ENCODE peak calls at places on chromosomes 12 and 14, in six cellular contexts. W, Y, P, X, K and I are unnamed samples.

GRCh38 chr14:90842726-90843125 is 26.5 kb upstream of the TTC7B start:
- DNase-seq in W (no peak), Y (no peak), P (no peak), X (peak; percentile 28), K (no peak), I (no peak)

GRCh38 chr12:120940799-120941198 is 36.6 kb upstream of the SPPL3 start:
- DNase-seq in W (no peak), Y (no peak), P (no peak), X (no peak), K (no peak), I (peak; percentile 11)

GRCh38 chr14:50954811-50955372 is 10.6 kb upstream of the PYGL start:
- DNase-seq in W (peak; percentile 72), Y (peak; percentile 33), P (no peak), X (no peak), K (peak; percentile 12), I (peak; percentile 79)

GRCh38 chr12:24197517-24197916 is 248.0 kb upstream of the SOX5 start:
- DNase-seq in W (no peak), Y (no peak), P (no peak), X (no peak), K (no peak), I (no peak)

GRCh38 chr12:25789520-25789919 is 169.0 kb upstream of the RASSF8 start:
- DNase-seq in W (no peak), Y (no peak), P (no peak), X (no peak), K (no peak), I (peak; percentile 31)

GRCh38 chr14:74981833-74982232 is 20.9 kb upstream of the EIF2B2 start:
- DNase-seq in W (no peak), Y (no peak), P (no peak), X (no peak), K (no peak), I (no peak)

GRCh38 chr12:42696424-42697149 is 107.0 kb upstream of the PRICKLE1 start:
- DNase-seq in W (no peak), Y (no peak), P (no peak), X (no peak), K (no peak), I (peak; percentile 64)

GRCh38 chr14:32657081-32657480 is 281.6 kb upstream of the NPAS3 start:
- DNase-seq in W (no peak), Y (peak; percentile 15), P (peak; percentile 24), X (no peak), K (no peak), I (peak; percentile 61)

GRCh38 chr14:103546651-103547454 is 15.6 kb downstream of the BAG5 start:
- DNase-seq in W (peak; percentile 94), Y (peak; percentile 44), P (no peak), X (peak; percentile 98), K (peak; percentile 71), I (no peak)

GRCh38 chr12:67137256-67137655 is 131.9 kb upstream of the CAND1 start:
- DNase-seq in W (no peak), Y (no peak), P (no peak), X (no peak), K (no peak), I (no peak)

GRCh38 chr12:90211017-90211416 is 502.4 kb upstream of the ATP2B1 start:
- DNase-seq in W (no peak), Y (no peak), P (no peak), X (no peak), K (no peak), I (peak; percentile 48)

GRCh38 chr12:116150001-116150400 is 127.5 kb downstream of the MED13L start:
- DNase-seq in W (peak; percentile 54), Y (no peak), P (no peak), X (no peak), K (no peak), I (no peak)

GRCh38 chr14:73240816-73241480 is 3.6 kb downstream of the PAPLN start:
- DNase-seq in W (peak; percentile 34), Y (no peak), P (no peak), X (peak; percentile 27), K (no peak), I (no peak)

GRCh38 chr14:51873221-51873893 is 12.9 kb downstream of the GNG2 start:
- DNase-seq in W (peak; percentile 33), Y (no peak), P (peak; percentile 94), X (no peak), K (no peak), I (peak; percentile 98)

GRCh38 chr12:55607821-55608602 is 28.7 kb upstream of the OR10P1 start:
- DNase-seq in W (no peak), Y (no peak), P (no peak), X (no peak), K (no peak), I (no peak)

GRCh38 chr12:12788675-12789368 is 3.4 kb downstream of the APOLD1 start:
- DNase-seq in W (peak; percentile 66), Y (peak; percentile 74), P (no peak), X (peak; percentile 56), K (peak; percentile 48), I (peak; percentile 82)

GRCh38 chr14:50039734-50040400 is 76.5 kb downstream of the VCPKMT start:
- DNase-seq in W (no peak), Y (peak; percentile 39), P (no peak), X (no peak), K (no peak), I (no peak)

GRCh38 chr12:110743571-110744093 is 941 bp upstream of the PPP1CC start:
- DNase-seq in W (peak; percentile 24), Y (no peak), P (no peak), X (peak; percentile 53), K (no peak), I (no peak)

GRCh38 chr14:61601923-61602732 is 93.2 kb upstream of the HIF1A start:
- DNase-seq in W (no peak), Y (no peak), P (no peak), X (no peak), K (no peak), I (no peak)

GRCh38 chr12:2959194-2959507 is at the start of gene TEAD4:
- DNase-seq in W (peak; percentile 94), Y (peak; percentile 82), P (no peak), X (peak; percentile 87), K (peak; percentile 86), I (peak; percentile 74)

GRCh38 chr12:104586325-104587048 is 129.7 kb downstream of the CHST11 start:
- DNase-seq in W (no peak), Y (no peak), P (no peak), X (no peak), K (no peak), I (no peak)

GRCh38 chr14:52949711-52950409 is 990 bp downstream of the FERMT2 start:
- DNase-seq in W (peak; percentile 36), Y (peak; percentile 44), P (no peak), X (no peak), K (no peak), I (peak; percentile 46)

GRCh38 chr12:52910248-52910883 is 5.5 kb upstream of the KRT8 start:
- DNase-seq in W (no peak), Y (peak; percentile 42), P (no peak), X (no peak), K (no peak), I (no peak)

GRCh38 chr12:34236073-34236472 is 213.8 kb downstream of the ALG10 start:
- DNase-seq in W (no peak), Y (no peak), P (no peak), X (no peak), K (no peak), I (no peak)

GRCh38 chr14:58315606-58316005 is 17.3 kb downstream of the ARID4A start:
- DNase-seq in W (no peak), Y (no peak), P (no peak), X (no peak), K (no peak), I (peak; percentile 2)
- TF ChIP-seq USF2 in W (no peak), Y (no peak), P (no peak), X (no peak), K (no peak), I (no peak)

DNA sequence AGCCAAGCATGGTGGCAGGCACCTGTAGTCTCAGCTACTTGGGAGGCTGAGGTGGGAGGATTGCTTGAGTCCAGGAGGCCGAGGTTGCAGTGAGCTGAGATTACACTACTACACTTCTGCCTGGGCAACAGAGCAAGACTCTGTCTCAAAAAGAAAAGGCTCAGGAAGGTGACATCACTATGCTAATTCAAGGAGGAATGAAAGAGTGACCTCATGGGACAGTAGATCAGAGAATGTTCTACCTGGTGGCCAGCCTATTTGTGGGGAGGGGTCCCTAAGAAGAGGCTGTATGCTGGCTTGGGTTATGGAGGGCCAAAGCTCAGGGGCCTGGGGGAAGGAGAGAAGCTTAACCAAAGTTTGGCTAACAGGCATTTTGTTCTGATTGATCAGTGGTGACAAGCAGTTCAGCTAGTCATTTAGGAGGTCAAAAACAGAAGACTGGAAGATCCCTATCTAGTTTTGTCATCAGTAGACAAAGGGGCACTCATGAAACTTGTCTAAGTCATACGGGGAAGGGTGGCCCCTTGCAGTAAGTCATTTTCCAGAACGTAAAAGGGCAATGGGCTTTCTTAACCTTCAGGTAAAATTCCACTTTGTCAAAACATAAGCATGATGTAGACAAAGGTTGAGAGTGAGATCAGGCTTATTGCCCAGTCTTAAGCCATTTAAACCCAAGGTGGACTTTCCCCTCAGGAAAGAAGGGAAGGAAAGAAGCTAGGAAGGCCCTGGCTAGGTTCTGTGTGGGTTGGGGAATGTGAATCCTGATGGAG is 60.8 kb upstream of the EEA1 start:
- DNase-seq in W (no peak), Y (peak; percentile 66), P (no peak), X (no peak), K (no peak), I (no peak)
- H2AFZ ChIP-seq in W (no peak overlapping the region), Y (peak overlapping the region; percentile 35), P (peak overlapping the region; percentile 85), X (no peak overlapping the region), K (no peak overlapping the region), I (no peak overlapping the region)

GRCh38 chr14:100384819-100385813 is 62.0 kb downstream of the SLC25A47 start:
- DNase-seq in W (peak; percentile 67), Y (peak; percentile 40), P (no peak), X (no peak), K (no peak), I (peak; percentile 81)

GRCh38 chr14:100384277-100384676 is 61.1 kb downstream of the SLC25A47 start:
- DNase-seq in W (no peak), Y (no peak), P (no peak), X (no peak), K (no peak), I (no peak)

GRCh38 chr14:100382106-100382455 is 58.9 kb downstream of the SLC25A47 start:
- DNase-seq in W (no peak), Y (no peak), P (no peak), X (no peak), K (no peak), I (no peak)

GRCh38 chr14:100381386-100382105 is 58.4 kb downstream of the SLC25A47 start:
- DNase-seq in W (no peak), Y (no peak), P (no peak), X (no peak), K (no peak), I (peak; percentile 43)

GRCh38 chr14:100383727-100384158 is 60.6 kb downstream of the SLC25A47 start:
- DNase-seq in W (peak; percentile 87), Y (peak; percentile 58), P (no peak), X (peak; percentile 87), K (peak; percentile 59), I (peak; percentile 55)
- TF ChIP-seq USF2 in W (no peak), Y (no peak), P (no peak), X (no peak), K (no peak), I (no peak)

GRCh38 chr14:66944872-66945271 is 244.4 kb upstream of the GARIN2 start:
- DNase-seq in W (no peak), Y (peak; percentile 19), P (no peak), X (no peak), K (no peak), I (peak; percentile 41)
- H2AFZ ChIP-seq in W (no peak overlapping the region), Y (no peak overlapping the region), P (no peak overlapping the region), X (no peak overlapping the region), K (no peak overlapping the region), I (no peak overlapping the region)